ENCODE peak calls at places on chromosomes 2 and 18, in ten cellular contexts. Y is amniotic stem cell, M is left colon, T is activated gamma-delta T cell treated with Interleukin-2 at 50 U/mL for 16 hours, D is GM04504, P is mesendoderm, A is AG08395, Z is sigmoid colon, E is left ventricle myocardium inferior, N is LoVo. R is an unnamed sample.

GRCh38 chr2:23703583-23704385 is 223.1 kb downstream of the ATAD2B start:
- DNase-seq in Y (no peak), M (no peak), T (no peak), D (no peak), P (no peak), A (no peak), Z (peak; percentile 46), E (no peak), N (no peak), R (no peak)

GRCh38 chr2:70310899-70311298 is 9.0 kb upstream of the FAM136A start:
- DNase-seq in Y (no peak), M (no peak), T (no peak), D (no peak), P (no peak), A (no peak), Z (no peak), E (no peak), N (no peak), R (no peak)

GRCh38 chr18:23938046-23938756 is 76.4 kb upstream of the TTC39C start:
- DNase-seq in Y (no peak), M (no peak), T (peak; percentile 26), D (no peak), P (no peak), A (no peak), Z (no peak), E (no peak), N (no peak), R (no peak)

GRCh38 chr2:32977228-32977758 is 30.5 kb downstream of the LTBP1 start:
- DNase-seq in Y (no peak), M (peak; percentile 95), T (no peak), D (no peak), P (no peak), A (no peak), Z (peak; percentile 66), E (peak; percentile 86), N (peak; percentile 92), R (no peak)

GRCh38 chr18:22153428-22153827 is 16.0 kb upstream of the GATA6 start:
- DNase-seq in Y (no peak), M (no peak), T (no peak), D (no peak), P (no peak), A (no peak), Z (no peak), E (no peak), N (no peak), R (no peak)

GRCh38 chr2:133885847-133886246 is 317.6 kb upstream of the NCKAP5 start:
- DNase-seq in Y (no peak), M (no peak), T (no peak), D (no peak), P (peak; percentile 48), A (no peak), Z (no peak), E (no peak), N (no peak), R (no peak)

GRCh38 chr2:134593500-134593899 is 125.3 kb downstream of the TMEM163 start:
- DNase-seq in Y (no peak), M (no peak), T (no peak), D (no peak), P (no peak), A (no peak), Z (no peak), E (no peak), N (no peak), R (no peak)

GRCh38 chr2:101111917-101112771 is 39.0 kb downstream of the TBC1D8 start:
- DNase-seq in Y (no peak), M (no peak), T (no peak), D (peak; percentile 92), P (no peak), A (peak; percentile 80), Z (peak; percentile 72), E (peak; percentile 45), N (no peak), R (no peak)

R was measured in activated T-helper 9 cell treated with anti-CD3 and anti-CD28 coated beads, Interleukin-2, amount 50 U/mL, for 16 hours.